ENCODE peak calls at places on chromosomes 3 and 15, in five cellular contexts. W is cardiac muscle cell, B is AG09319, N is mesothelial cell of epicardium, M is brain microvascular endothelial cell. P is an unnamed sample.

GRCh38 chr15:38050529-38050928 is 116.1 kb downstream of the TMCO5A start:
- DNase-seq in M (no peak), W (no peak), B (no peak), N (no peak), P (no peak)

GRCh38 chr3:128274837-128275236 is 121.6 kb downstream of the EEFSEC start:
- DNase-seq in W (no peak), B (no peak), M (peak), N (no peak), P (no peak)

GRCh38 chr3:186552408-186553031 is 8.3 kb upstream of the CRYGS start:
- DNase-seq in N (no peak), M (no peak), B (no peak), W (no peak), P (no peak)

GRCh38 chr3:120417272-120417911 is 33.4 kb downstream of the FSTL1 start:
- DNase-seq in B (peak), W (peak), N (peak), M (peak), P (peak)

GRCh38 chr3:194782767-194783404 is 97.2 kb downstream of the FAM43A start:
- DNase-seq in B (no peak), N (no peak), W (no peak), M (peak), P (no peak)

GRCh38 chr3:132535575-132536441 is 61.3 kb upstream of the ACKR4 start:
- DNase-seq in W (peak), B (peak), N (no peak), M (peak), P (peak)

GRCh38 chr3:156816794-156817741 is 9.1 kb upstream of the LEKR1 start:
- DNase-seq in M (peak), B (peak), W (peak), N (peak), P (peak)

GRCh38 chr15:62770752-62771151 is 271.8 kb upstream of the TPM1 start:
- DNase-seq in B (peak), M (peak), N (no peak), W (no peak), P (no peak)

GRCh38 chr3:173371848-173372487 is 25.6 kb upstream of the NLGN1 start:
- DNase-seq in B (no peak), M (peak), N (no peak), W (peak), P (peak)

GRCh38 chr15:88090406-88091085 is 166.0 kb downstream of the NTRK3 start:
- DNase-seq in B (no peak), W (no peak), M (no peak), N (no peak), P (no peak)

GRCh38 chr15:60389261-60390077 is 8.3 kb downstream of the ANXA2 start:
- DNase-seq in M (no peak), N (no peak), W (no peak), B (no peak), P (no peak)

GRCh38 chr3:37969601-37970100 is 20.9 kb upstream of the VILL start:
- DNase-seq in M (no peak), W (no peak), N (no peak), B (no peak), P (no peak)

GRCh38 chr3:143970773-143971366 is 753 bp upstream of the DIPK2A start:
- DNase-seq in N (peak), W (peak), M (peak), B (no peak), P (peak)

GRCh38 chr15:60821462-60822061 is 342.6 kb upstream of the ICE2 start:
- DNase-seq in M (no peak), B (no peak), W (no peak), N (no peak), P (no peak)

GRCh38 chr3:143832433-143832832 is 15.8 kb downstream of the SLC9A9 start:
- DNase-seq in N (no peak), B (no peak), M (peak), W (no peak), P (no peak)

GRCh38 chr15:41789237-41789636 is 15.0 kb downstream of the MAPKBP1 start:
- DNase-seq in N (no peak), M (no peak), B (no peak), W (peak), P (no peak)

GRCh38 chr3:63193647-63194046 is 84.5 kb upstream of the SYNPR start:
- DNase-seq in W (peak), B (peak), M (no peak), N (no peak), P (no peak)

GRCh38 chr3:8619548-8619947 is 25.1 kb downstream of the SSUH2 start:
- DNase-seq in M (peak), N (no peak), W (no peak), B (no peak), P (no peak)

GRCh38 chr15:40314723-40315276 is 7.1 kb upstream of the PLCB2 start:
- DNase-seq in N (no peak), B (no peak), W (no peak), M (no peak), P (no peak)

GRCh38 chr15:77034620-77035467 is 36.1 kb downstream of the TSPAN3 start:
- DNase-seq in N (peak), W (no peak), M (no peak), B (no peak), P (peak)

GRCh38 chr3:69772152-69772867 is 33.0 kb downstream of the MITF start:
- DNase-seq in N (no peak), M (no peak), W (no peak), B (no peak), P (no peak)

GRCh38 chr3:101635954-101636798 is 40.8 kb downstream of the ZBTB11 start:
- DNase-seq in M (peak), W (peak), B (no peak), N (peak), P (peak)

GRCh38 chr15:82663186-82663600 is 16.0 kb upstream of the CPEB1 start:
- DNase-seq in N (peak), W (peak), B (no peak), M (no peak), P (no peak)

GRCh38 chr3:131658115-131658514 is 155.3 kb upstream of the MRPL3 start:
- DNase-seq in N (no peak), B (no peak), M (no peak), W (no peak), P (no peak)

GRCh38 chr3:196219194-196219969 is 3.0 kb downstream of the SLC51A start:
- DNase-seq in W (no peak), B (peak), M (peak), N (no peak), P (no peak)

GRCh38 chr3:72178463-72179106 is 393.6 kb upstream of the PROK2 start:
- DNase-seq in W (no peak), N (no peak), B (no peak), M (no peak), P (no peak)

GRCh38 chr15:84034831-84035753 is 200.5 kb upstream of the GOLGA6L4 start:
- DNase-seq in W (peak), N (no peak), B (no peak), M (peak), P (no peak)

GRCh38 chr3:99532246-99532645 is 106.1 kb upstream of the COL8A1 start:
- DNase-seq in B (peak), W (peak), N (no peak), M (peak), P (peak)

GRCh38 chr15:73845507-73845906 is 27.9 kb upstream of the TBC1D21 start:
- DNase-seq in N (no peak), M (no peak), B (no peak), W (no peak), P (no peak)

GRCh38 chr15:62799037-62799436 is 243.5 kb upstream of the TPM1 start:
- DNase-seq in M (no peak), N (no peak), W (no peak), B (no peak), P (no peak)

GRCh38 chr15:28051920-28052633 is 47.0 kb downstream of the OCA2 start:
- DNase-seq in M (no peak), W (peak), N (no peak), B (no peak), P (no peak)

GRCh38 chr3:183268361-183268760 is 15.3 kb downstream of the B3GNT5 start:
- DNase-seq in B (no peak), M (no peak), N (no peak), W (no peak), P (no peak)

GRCh38 chr3:33260104-33260503 is 17.1 kb upstream of the FBXL2 start:
- DNase-seq in N (no peak), B (no peak), M (no peak), W (no peak), P (no peak)

GRCh38 chr3:177687291-177687690 is 490.0 kb upstream of the TBL1XR1 start:
- DNase-seq in W (no peak), B (no peak), M (no peak), N (no peak), P (no peak)

GRCh38 chr15:29208352-29208751 is 61.3 kb downstream of the NSMCE3 start:
- DNase-seq in W (peak), N (no peak), M (peak), B (no peak), P (no peak)

GRCh38 chr3:41419809-41420208 is 220.5 kb downstream of the CTNNB1 start:
- DNase-seq in B (no peak), M (no peak), W (no peak), N (no peak), P (no peak)

GRCh38 chr3:190424478-190425439 is 24.9 kb downstream of the TMEM207 start:
- DNase-seq in N (no peak), W (peak), M (peak), B (peak), P (peak)

GRCh38 chr15:69215636-69216035 is 55.2 kb downstream of the GLCE start:
- DNase-seq in B (no peak), M (no peak), N (no peak), W (no peak), P (no peak)
- TF ChIP-seq CTCF in B (no peak), M (no peak), N (no peak), W (no peak), P (no peak)

GRCh38 chr3:179323197-179323901 is 518 bp downstream of the ZNF639 start:
- DNase-seq in N (peak), W (peak), B (no peak), M (peak), P (peak)
- TF ChIP-seq CTCF in N (no peak), W (no peak), B (no peak), M (peak), P (no peak)

DNA sequence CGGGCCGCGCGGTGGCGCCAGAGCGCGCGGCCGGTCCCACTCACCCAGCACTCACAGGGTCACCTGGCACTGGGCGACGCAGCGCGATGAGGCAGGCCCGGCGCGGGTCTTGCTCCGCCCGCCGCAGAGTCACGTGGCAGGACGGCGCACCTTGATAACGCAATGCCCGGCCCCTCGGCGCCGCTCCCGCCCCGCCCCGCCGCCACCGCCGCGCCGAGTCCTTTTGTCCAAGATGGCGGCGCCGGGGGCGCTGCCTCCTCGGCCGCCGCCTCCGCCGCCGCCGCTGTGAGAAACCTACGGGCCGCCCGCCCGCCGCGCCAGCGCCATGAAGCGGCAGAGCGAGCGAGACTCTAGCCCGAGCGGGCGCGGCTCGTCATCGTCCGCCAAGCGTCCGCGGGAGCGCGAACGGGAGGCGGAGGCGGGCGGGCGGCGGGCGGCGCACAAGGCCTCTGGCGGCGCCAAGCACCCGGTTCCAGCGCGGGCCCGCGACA is at the start of gene RBM15B:
- DNase-seq in B (peak), W (peak), N (peak), M (peak), P (peak)
- TF ChIP-seq CTCF in B (no peak), W (peak), N (peak), M (no peak), P (peak)

GRCh38 chr3:126910231-126910630 is 72.7 kb upstream of the PLXNA1 start:
- DNase-seq in W (no peak), M (no peak), B (no peak), N (no peak), P (no peak)

GRCh38 chr3:126913524-126913923 is 69.4 kb upstream of the PLXNA1 start:
- DNase-seq in W (no peak), M (no peak), B (no peak), N (no peak), P (no peak)

GRCh38 chr3:126912491-126913195 is 70.3 kb upstream of the PLXNA1 start:
- DNase-seq in M (no peak), B (no peak), W (no peak), N (no peak), P (no peak)

GRCh38 chr3:126912027-126912422 is 70.9 kb upstream of the PLXNA1 start:
- DNase-seq in B (no peak), W (no peak), N (no peak), M (no peak), P (no peak)

DNA sequence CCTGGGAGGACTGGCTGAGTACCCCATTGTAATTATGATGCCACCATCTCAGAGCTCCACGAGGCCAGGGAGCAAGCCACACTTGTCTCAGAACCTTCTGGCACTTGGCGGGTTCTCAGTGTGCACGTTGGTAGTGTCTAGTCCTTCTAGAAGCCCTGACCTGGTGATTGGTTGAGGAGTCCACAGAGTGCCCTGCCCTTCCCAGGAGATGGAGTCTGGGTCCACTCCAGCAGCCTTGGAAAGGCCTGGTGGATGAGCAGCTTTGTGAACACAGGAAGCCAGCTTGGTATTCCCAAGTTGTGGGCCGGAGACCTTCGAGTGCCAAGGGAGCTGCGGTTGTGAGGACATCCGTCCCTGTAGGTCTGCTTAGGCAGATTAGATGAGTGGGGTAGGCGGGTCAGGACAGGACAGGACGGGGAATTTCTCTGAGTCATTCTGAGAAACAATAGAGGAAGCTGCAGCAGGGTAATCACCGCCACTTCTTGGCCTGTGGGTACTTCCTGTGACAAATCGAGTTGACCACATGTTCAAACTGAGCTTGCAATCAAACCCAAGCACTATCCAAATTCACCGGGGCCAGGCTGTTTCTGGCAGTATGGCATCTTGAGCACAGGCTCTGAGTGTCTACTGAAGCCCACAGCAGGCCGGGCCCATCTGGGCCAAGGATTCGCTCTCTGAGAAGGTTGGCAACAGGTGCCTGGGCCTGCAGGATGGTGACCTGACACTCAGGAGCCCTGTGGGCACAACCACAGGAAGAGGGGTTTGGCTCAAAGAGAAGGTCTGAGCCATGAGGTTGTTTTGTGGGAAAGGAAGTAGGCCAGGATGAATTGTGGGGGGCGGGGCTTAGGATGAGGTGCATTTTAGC is 71.5 kb upstream of the PLXNA1 start:
- DNase-seq in M (peak), B (peak), N (no peak), W (no peak), P (no peak)
- TF ChIP-seq CTCF in M (no peak), B (no peak), N (no peak), W (no peak), P (no peak)

DNA sequence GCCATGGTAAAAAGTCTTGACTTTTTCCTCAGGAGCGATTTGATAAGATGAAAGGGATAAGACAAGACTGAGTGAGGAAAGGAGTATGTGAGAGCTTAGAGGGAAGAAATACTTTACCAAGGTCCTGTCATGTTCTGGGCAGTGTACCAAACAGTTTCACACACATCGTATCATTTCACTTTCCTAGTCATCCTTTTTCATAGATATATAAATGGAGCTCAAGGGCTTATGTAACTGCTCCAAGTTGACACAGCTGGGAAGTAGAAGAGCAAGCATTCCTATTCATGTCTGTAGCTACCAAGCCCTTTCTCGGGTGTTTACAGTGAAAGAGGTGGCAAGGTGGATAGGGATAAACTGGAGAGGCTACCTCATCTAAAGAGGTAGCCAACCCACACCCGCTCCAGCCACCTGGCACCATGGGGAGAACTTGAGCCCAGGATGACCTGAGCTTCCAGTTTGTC is 57.4 kb downstream of the MRPS25 start:
- DNase-seq in B (peak), N (no peak), M (peak), W (no peak), P (no peak)
- TF ChIP-seq CTCF in B (no peak), N (no peak), M (no peak), W (no peak), P (no peak)

GRCh38 chr15:35912196-35912595 is 366.2 kb upstream of the DPH6 start:
- DNase-seq in N (no peak), W (no peak), M (peak), B (no peak), P (no peak)
- TF ChIP-seq CTCF in N (no peak), W (peak), M (peak), B (peak), P (no peak)

DNA sequence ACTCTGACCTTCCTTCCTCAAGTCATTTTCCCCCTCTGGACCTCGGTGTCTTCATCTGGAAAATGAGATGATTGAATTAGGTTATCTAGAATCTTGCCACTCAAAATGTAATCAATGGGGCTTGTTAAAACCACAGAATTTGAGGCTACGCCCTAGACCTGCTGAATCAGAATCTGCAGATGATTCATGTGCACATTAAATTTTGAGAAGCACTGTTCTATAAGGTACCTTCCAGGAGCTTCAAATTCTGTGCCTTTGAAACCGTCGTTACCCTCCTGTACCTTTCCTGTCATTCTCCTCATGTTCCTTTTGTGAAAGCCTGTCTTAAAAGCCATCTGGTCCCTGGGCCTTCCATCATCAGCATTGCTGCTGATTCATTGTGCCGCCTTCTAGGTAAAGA is 172.4 kb upstream of the TOPAZ1 start:
- DNase-seq in M (no peak), W (no peak), N (no peak), B (no peak), P (no peak)
- TF ChIP-seq CTCF in M (no peak), W (no peak), N (no peak), B (no peak), P (no peak)

GRCh38 chr3:4533489-4534443 is 40.6 kb downstream of the ITPR1 start:
- DNase-seq in N (no peak), M (no peak), W (no peak), B (no peak), P (no peak)
- TF ChIP-seq CTCF in N (no peak), M (peak), W (peak), B (no peak), P (no peak)

DNA sequence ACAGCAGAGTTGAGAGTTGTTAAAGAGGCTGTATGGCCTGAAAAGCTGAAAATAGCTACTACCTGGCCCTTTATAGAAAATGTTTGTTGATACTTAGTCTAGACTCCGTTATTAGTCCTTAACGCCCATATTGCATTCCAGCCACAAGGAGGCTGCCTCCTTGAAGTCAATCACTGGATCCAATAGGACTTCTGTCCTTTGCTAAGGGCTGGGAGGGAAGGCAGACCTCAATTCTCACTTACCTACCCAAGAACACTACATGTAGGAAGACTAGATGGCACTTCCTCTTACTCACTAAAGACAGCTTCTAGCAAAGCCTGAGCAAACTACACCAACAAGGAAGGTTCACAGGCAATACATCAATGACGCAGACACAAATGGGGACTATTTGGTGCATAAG is 139.5 kb upstream of the HACD2 start:
- DNase-seq in N (no peak), B (no peak), W (no peak), M (no peak), P (no peak)
- TF ChIP-seq CTCF in N (no peak), B (peak), W (peak), M (peak), P (no peak)